ENCODE peak calls at places on chromosomes 16 and 17, in seven cellular contexts. S is stomach, D is endodermal cell, T is MM.1S, J is astrocyte of the cerebellum, H is mucosa of descending colon, P is GM23338. B is an unnamed sample.

GRCh38 chr17:79625706-79626105 is 14.9 kb upstream of the RBFOX3 start:
- DNase-seq in S (no peak), D (no peak), T (no peak), J (no peak), H (no peak), P (no peak), B (peak)

GRCh38 chr16:12455287-12455798 is 348.3 kb downstream of the CPPED1 start:
- DNase-seq in S (peak), D (peak), T (peak), J (peak), H (peak), P (peak), B (no peak)

GRCh38 chr16:794091-794842 is 5.8 kb downstream of the CHTF18 start:
- DNase-seq in S (no peak), D (no peak), T (no peak), J (no peak), H (no peak), P (no peak), B (no peak)

GRCh38 chr16:84096447-84097005 is 20.2 kb downstream of the MBTPS1 start:
- DNase-seq in S (peak), D (no peak), T (no peak), J (no peak), H (peak), P (no peak), B (no peak)

GRCh38 chr16:77408607-77409006 is 26.2 kb downstream of the ADAMTS18 start:
- DNase-seq in S (no peak), D (no peak), T (peak), J (no peak), H (no peak), P (no peak), B (no peak)

GRCh38 chr16:2529061-2529931 is 1.9 kb downstream of the CEMP1 start:
- DNase-seq in S (no peak), D (peak), T (no peak), J (no peak), H (no peak), P (peak), B (no peak)

GRCh38 chr17:45388604-45389325 is 43.9 kb downstream of the ARHGAP27 start:
- DNase-seq in S (no peak), D (no peak), T (no peak), J (no peak), H (no peak), P (no peak), B (no peak)

GRCh38 chr16:66084306-66084705 is 282.2 kb upstream of the CDH5 start:
- DNase-seq in S (no peak), D (no peak), T (no peak), J (no peak), H (no peak), P (no peak), B (no peak)

GRCh38 chr17:66585472-66585871 is 249.4 kb upstream of the CACNG5 start:
- DNase-seq in S (no peak), D (no peak), T (no peak), J (no peak), H (no peak), P (no peak), B (no peak)

DNA sequence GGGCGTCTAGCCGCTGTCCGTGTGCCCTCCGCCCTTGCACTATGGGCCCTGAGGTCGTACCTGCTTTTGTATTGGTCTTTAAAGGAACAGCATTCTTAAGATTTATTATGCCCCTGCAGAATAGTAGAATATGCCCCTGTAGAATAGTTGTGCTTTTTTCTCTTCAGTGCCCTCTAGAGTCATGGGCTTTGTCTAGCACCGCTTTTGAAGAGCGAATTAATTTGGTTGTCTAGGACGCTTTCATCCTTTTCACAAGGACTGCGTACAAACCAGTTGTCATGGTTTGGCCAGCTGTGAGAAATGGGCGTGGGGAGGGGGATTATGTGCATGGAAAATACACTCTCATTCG is 615 bp downstream of the CEP95 start:
- DNase-seq in S (no peak), D (no peak), T (peak), J (peak), H (peak), P (peak), B (no peak)
- TF ChIP-seq CTCF in S (no peak), D (peak), T (peak), J (peak), H (peak), P (peak), B (peak)

GRCh38 chr17:60745544-60745943 is 67.9 kb downstream of the BCAS3 start:
- DNase-seq in S (no peak), D (no peak), T (no peak), J (no peak), H (no peak), P (no peak), B (no peak)
- TF ChIP-seq CTCF in S (no peak), D (no peak), T (no peak), J (no peak), H (no peak), P (peak), B (peak)

DNA sequence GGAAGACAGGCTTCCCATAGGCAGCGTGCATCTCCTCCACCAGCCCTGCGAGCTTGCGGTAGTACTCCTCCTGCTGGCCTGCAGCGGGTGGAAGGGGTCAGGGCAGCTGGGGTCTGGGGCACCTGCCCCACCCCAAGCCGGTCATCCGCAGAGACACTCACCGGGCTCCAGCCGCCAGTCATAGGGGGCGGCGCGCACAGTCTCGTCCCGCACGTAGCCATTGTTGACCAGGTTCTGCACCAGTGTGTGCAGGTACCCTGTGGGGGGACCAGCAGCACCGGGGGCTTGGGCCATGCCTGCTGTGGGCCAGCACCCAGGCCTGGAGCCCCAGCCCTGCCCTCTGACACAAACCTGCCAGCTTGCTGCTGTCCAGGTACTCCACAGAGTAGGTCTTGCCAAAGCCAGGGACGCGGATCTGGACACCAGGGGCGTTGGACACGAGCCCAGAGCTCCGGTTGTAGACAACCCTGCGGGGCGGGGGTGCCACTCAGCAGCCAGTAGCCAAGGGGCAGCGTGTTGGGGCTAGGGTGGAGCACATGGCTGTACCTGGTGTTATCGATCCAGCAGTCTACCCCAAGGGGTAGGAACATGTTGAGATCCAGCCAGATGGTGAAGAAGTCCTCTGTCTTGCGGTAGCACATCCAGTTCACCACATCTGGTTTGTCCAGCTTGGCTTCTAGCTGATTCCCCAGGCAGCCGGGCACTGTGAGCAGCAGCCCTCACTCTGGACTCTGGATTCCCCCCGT is 1.2 kb downstream of the LCAT start:
- DNase-seq in S (no peak), D (no peak), T (no peak), J (no peak), H (no peak), P (peak), B (no peak)
- TF ChIP-seq CTCF in S (no peak), D (no peak), T (no peak), J (no peak), H (no peak), P (peak), B (no peak)

GRCh38 chr17:8799001-8799850 is at the start of gene MFSD6L:
- DNase-seq in S (peak), D (peak), T (no peak), J (no peak), H (peak), P (peak), B (no peak)
- TF ChIP-seq CTCF in S (no peak), D (peak), T (no peak), J (no peak), H (no peak), P (peak), B (no peak)

DNA sequence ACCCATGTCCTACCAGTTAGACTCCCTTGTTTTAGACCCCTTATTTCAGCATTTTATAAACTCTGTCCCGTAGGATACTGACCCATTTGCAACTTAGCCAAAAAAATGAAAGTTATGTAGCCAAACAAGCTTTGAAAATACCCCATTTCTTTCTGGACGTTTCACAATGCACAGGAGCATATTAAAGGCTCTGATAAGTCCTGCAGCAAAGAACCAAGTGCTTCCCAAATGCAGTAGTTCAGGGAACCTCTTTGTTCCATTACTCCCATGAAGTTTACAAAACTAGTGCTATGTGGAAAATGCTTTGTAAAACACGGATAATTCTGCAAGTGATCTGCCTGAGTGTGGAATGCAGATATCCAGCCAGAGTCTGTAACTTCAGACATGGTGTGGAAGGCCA is 51.6 kb downstream of the IRF8 start:
- DNase-seq in S (no peak), D (no peak), T (no peak), J (no peak), H (no peak), P (no peak), B (no peak)
- TF ChIP-seq CTCF in S (no peak), D (no peak), T (no peak), J (no peak), H (no peak), P (no peak), B (no peak)

DNA sequence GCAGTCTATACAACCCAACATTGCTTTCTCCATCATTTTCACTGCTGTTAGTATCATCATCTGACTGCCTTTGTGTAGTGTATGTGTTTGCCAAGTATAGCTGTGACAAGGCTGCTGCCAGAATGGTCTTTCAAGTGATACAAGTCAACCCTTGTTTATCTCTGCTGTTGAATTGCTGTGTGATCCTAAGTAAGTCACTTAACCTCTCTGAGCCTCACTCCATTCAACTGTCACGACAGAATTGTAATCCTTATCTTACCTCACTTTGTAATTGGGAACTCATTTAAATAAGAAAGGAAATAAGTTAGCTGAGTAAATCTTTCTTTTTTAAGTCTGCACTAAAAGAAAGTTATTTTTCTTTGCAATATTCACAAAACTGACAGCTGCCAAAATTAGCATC is 340.6 kb downstream of the CA10 start:
- DNase-seq in S (no peak), D (no peak), T (no peak), J (no peak), H (no peak), P (no peak), B (no peak)
- TF ChIP-seq CTCF in S (no peak), D (no peak), T (no peak), J (no peak), H (no peak), P (no peak), B (no peak)

DNA sequence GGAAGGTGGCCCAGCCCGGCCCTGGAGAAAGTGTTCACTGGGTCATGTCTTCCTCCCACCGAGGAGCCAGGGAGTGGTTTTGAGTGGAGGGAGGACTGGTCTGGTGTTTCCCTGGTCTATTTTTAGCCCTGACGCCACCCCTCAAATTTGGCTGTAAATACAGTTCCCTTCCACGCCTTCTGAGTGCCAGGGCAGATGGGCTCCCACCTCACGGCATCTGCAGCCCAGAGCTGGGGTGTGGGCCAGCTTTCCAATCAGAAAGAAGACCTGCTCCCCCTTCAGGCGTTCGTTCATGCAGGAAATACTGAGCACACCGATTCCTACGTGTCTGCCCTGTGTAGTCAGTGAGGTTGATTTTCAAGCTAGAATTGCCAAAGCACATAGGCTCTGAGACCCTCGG is 53.7 kb downstream of the SNX20 start:
- DNase-seq in S (peak), D (peak), T (no peak), J (no peak), H (peak), P (peak), B (no peak)
- TF ChIP-seq CTCF in S (no peak), D (peak), T (no peak), J (peak), H (no peak), P (peak), B (peak)

B was measured in chondrocyte.